ENCODE peak calls at places on chromosomes 4 and X, in four cellular contexts. H, D, E and V are unnamed samples.
A peak's percentile ranks its signal among the peaks of the same experiment; 100 is the strongest.

GRCh38 chrX:44012484-44013096 is 39.4 kb upstream of the NDP start:
- DNase-seq in H (no peak), D (no peak), E (no peak), V (no peak)

GRCh38 chrX:49919617-49920016 is 2.8 kb upstream of the CLCN5 start:
- DNase-seq in H (peak; percentile 47), D (peak; percentile 9), E (no peak), V (peak; percentile 50)

GRCh38 chrX:130828641-130829040 is 74.4 kb downstream of the ENOX2 start:
- DNase-seq in H (no peak), D (no peak), E (no peak), V (no peak)

GRCh38 chr4:185755451-185755850 is 56.5 kb downstream of the SORBS2 start:
- DNase-seq in H (no peak), D (no peak), E (no peak), V (no peak)

GRCh38 chr4:12393631-12394262 is 965.1 kb upstream of the HS3ST1 start:
- DNase-seq in H (no peak), D (no peak), E (no peak), V (no peak)

GRCh38 chrX:531611-531936 is 99.0 kb upstream of the SHOX start:
- DNase-seq in H (no peak), D (no peak), E (no peak), V (peak; percentile 52)

GRCh38 chr4:1746265-1746691 is 25.0 kb downstream of the TACC3 start:
- DNase-seq in H (peak; percentile 86), D (peak; percentile 82), E (no peak), V (peak; percentile 98)

GRCh38 chr4:15002659-15003440 is 569 bp downstream of the CPEB2 start:
- DNase-seq in H (peak; percentile 64), D (peak; percentile 29), E (peak; percentile 25), V (peak; percentile 71)

GRCh38 chrX:101442095-101442494 is 34.1 kb downstream of the HNRNPH2 start:
- DNase-seq in H (no peak), D (no peak), E (no peak), V (no peak)

GRCh38 chrX:110746014-110746413 is 49.6 kb downstream of the CHRDL1 start:
- DNase-seq in H (no peak), D (no peak), E (no peak), V (no peak)

GRCh38 chr4:3661989-3662388 is 104.2 kb upstream of the ADRA2C start:
- DNase-seq in H (no peak), D (no peak), E (no peak), V (no peak)

GRCh38 chrX:12767856-12768255 is 23.4 kb upstream of the PRPS2 start:
- DNase-seq in H (no peak), D (no peak), E (no peak), V (no peak)

GRCh38 chr4:74738756-74739155 is 55.6 kb downstream of the BTC start:
- DNase-seq in H (no peak), D (no peak), E (no peak), V (no peak)

GRCh38 chrX:39773150-39773549 is 324.6 kb downstream of the BCOR start:
- DNase-seq in H (no peak), D (no peak), E (no peak), V (no peak)

GRCh38 chrX:54921427-54922021 is 900 bp downstream of the TRO start:
- DNase-seq in H (no peak), D (peak; percentile 40), E (no peak), V (peak; percentile 75)

GRCh38 chrX:68462653-68463052 is 29.4 kb upstream of the OPHN1 start:
- DNase-seq in H (no peak), D (no peak), E (no peak), V (peak; percentile 12)

GRCh38 chr4:52995341-52996030 is 133.4 kb downstream of the RASL11B start:
- DNase-seq in H (no peak), D (no peak), E (no peak), V (no peak)

GRCh38 chrX:107894038-107894437 is 68.4 kb downstream of the MID2 start:
- DNase-seq in H (peak; percentile 47), D (peak; percentile 47), E (peak; percentile 20), V (no peak)

GRCh38 chr4:11485926-11486325 is 57.2 kb upstream of the HS3ST1 start:
- DNase-seq in H (no peak), D (no peak), E (no peak), V (no peak)

GRCh38 chr4:74055096-74055495 is 16.6 kb upstream of the CXCL3 start:
- DNase-seq in H (peak; percentile 29), D (no peak), E (no peak), V (no peak)

GRCh38 chr4:120156115-120156718 is 89.6 kb upstream of the MAD2L1 start:
- DNase-seq in H (peak; percentile 9), D (peak; percentile 58), E (peak; percentile 7), V (no peak)

GRCh38 chr4:153204247-153205027 is at the start of gene TRIM2:
- DNase-seq in H (peak; percentile 59), D (peak; percentile 71), E (no peak), V (peak; percentile 74)

GRCh38 chr4:5051210-5051691 is at the start of gene STK32B:
- DNase-seq in H (peak; percentile 67), D (no peak), E (no peak), V (peak; percentile 70)

GRCh38 chr4:166432842-166433241 is 559.8 kb downstream of the TLL1 start:
- DNase-seq in H (no peak), D (no peak), E (no peak), V (no peak)

GRCh38 chr4:58209576-58209975 is 1099.4 kb upstream of the IGFBP7 start:
- DNase-seq in H (no peak), D (no peak), E (no peak), V (no peak)

GRCh38 chr4:94613248-94613647 is 144.5 kb upstream of the BMPR1B start:
- DNase-seq in H (no peak), D (no peak), E (no peak), V (no peak)

DNA sequence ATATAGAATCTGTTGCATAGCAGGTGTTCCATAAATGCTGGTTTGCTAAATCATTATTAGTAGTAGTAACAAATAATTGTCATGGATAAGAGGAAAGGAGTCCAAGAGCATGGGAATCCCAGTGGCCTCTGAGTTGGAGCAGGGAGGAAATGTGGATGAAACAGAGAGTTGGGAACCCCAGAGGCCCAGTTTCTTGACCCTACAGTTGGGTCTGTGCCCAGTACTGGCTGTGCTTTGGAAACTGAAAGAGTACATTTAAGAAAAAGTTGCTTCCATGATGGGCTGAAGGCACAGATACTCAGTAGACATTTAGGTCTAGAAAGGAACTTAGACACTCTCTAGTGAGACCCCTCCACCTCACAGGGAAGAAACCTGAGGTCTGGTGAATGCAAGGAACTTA is 149.4 kb upstream of the PSAPL1 start:
- DNase-seq in H (no peak), D (no peak), E (no peak), V (no peak)
- TF ChIP-seq ETV6 in H (no peak), D (no peak), E (no peak), V (no peak)

GRCh38 chrX:18698762-18699650 is 8.4 kb upstream of the PPEF1 start:
- DNase-seq in H (no peak), D (no peak), E (no peak), V (no peak)
- TF ChIP-seq ETV6 in H (no peak), D (no peak), E (no peak), V (no peak)

DNA sequence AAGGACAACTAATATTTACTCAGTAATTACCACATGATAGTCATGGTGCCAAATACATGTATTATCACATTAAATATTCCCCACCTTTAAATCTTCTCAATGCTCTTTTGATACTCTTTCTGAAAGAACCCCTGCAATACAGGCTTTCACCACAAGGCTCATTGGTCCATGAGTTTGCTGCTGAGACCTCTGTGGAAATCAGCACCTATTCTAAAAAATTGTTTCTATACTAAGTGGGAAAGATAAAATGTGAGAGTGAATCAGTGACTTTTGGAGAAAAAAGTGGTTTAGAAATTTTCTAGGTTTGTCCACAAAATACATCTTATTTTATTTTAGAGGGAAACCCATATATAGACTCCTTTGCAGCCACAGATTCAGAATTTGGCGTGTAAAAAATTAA is 257.3 kb downstream of the ZIC3 start:
- DNase-seq in H (no peak), D (no peak), E (no peak), V (no peak)
- TF ChIP-seq ETV6 in H (no peak), D (no peak), E (no peak), V (no peak)

DNA sequence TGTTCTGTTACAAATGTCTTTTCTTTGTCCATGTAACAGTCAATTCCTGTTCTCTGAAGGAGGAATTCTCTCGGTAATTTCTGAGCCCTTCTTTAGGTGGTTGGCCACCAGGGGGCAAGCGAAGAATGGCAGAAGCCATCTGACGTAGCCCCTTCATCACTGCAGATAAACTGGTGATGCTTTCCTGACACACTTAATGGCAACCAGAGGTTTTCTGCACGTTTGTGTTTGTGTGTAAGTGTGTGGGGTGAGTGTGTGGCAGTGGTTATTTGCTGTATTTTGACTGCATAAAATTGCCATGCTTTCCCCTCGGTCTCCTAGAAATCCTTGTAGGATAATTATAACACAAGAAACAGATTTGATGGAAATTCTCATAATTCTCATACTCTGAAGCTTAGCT is 64.8 kb upstream of the STOX2 start:
- DNase-seq in H (peak; percentile 67), D (peak; percentile 60), E (peak; percentile 5), V (peak; percentile 84)
- TF ChIP-seq ETV6 in H (no peak), D (no peak), E (no peak), V (no peak)

DNA sequence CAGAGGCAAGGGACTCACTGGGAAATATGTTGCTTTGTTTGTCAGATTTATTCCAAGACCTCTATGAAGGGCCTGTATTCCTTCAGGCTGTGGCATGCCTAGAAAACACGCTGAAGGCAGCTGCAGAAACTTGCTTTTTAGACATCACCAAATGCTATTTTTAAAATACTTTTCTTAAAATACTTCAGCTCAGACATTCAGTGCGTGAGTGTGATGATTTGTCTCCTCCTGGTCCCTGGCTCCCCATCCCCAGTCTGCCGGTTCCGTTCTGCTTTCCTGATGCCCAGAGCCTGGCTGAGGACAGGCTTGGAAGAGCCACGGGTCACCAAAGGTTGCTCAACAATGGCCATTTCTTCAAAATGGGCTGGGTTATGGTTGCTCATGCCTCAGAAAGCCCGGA is 55.0 kb downstream of the PSAPL1 start:
- DNase-seq in H (no peak), D (no peak), E (no peak), V (no peak)
- TF ChIP-seq ETV6 in H (no peak), D (no peak), E (no peak), V (no peak)

GRCh38 chr4:54065282-54066087 is 1.1 kb upstream of the CHIC2 start:
- DNase-seq in H (no peak), D (no peak), E (no peak), V (no peak)

GRCh38 chr4:54063224-54063623 is 1.2 kb downstream of the CHIC2 start:
- DNase-seq in H (no peak), D (peak; percentile 52), E (no peak), V (no peak)

GRCh38 chr4:54062392-54062791 is 2.0 kb downstream of the CHIC2 start:
- DNase-seq in H (no peak), D (no peak), E (no peak), V (no peak)

GRCh38 chr4:54064317-54065275 is at the start of gene CHIC2:
- DNase-seq in H (peak; percentile 91), D (peak; percentile 85), E (peak; percentile 63), V (peak; percentile 94)

GRCh38 chr4:54063737-54064316 is 578 bp downstream of the CHIC2 start:
- DNase-seq in H (peak; percentile 17), D (peak; percentile 24), E (no peak), V (peak; percentile 26)
- TF ChIP-seq ETV6 in H (no peak), D (no peak), E (no peak), V (no peak)

GRCh38 chr4:129328176-129328575 is 232.2 kb downstream of the C4orf33 start:
- DNase-seq in H (no peak), D (no peak), E (no peak), V (no peak)
- TF ChIP-seq ETV6 in H (no peak), D (no peak), E (no peak), V (no peak)